ENCODE peak calls at places on chromosomes 4 and X, in four cellular contexts. One of them, this sample, is unnamed.

GRCh38 chrX:21778236-21778635 is 20.3 kb upstream of the SMPX start:
- DNase-seq in psoas muscle: no peak
- DNase-seq in H9: no peak
- DNase-seq in DMS79: no peak
- DNase-seq in this sample: no peak

GRCh38 chr4:11773798-11774197 is 345.1 kb upstream of the HS3ST1 start:
- DNase-seq in psoas muscle: no peak
- DNase-seq in H9: no peak
- DNase-seq in DMS79: no peak
- DNase-seq in this sample: no peak

GRCh38 chr4:31192372-31192771 is 472.2 kb downstream of the PCDH7 start:
- DNase-seq in psoas muscle: no peak
- DNase-seq in H9: no peak
- DNase-seq in DMS79: no peak
- DNase-seq in this sample: no peak

GRCh38 chr4:16603178-16603577 is 295.3 kb downstream of the LDB2 start:
- DNase-seq in psoas muscle: no peak
- DNase-seq in H9: no peak
- DNase-seq in DMS79: no peak
- DNase-seq in this sample: no peak

GRCh38 chr4:85870298-85871083 is 395.5 kb downstream of the ARHGAP24 start:
- DNase-seq in psoas muscle: no peak
- DNase-seq in H9: no peak
- DNase-seq in DMS79: no peak
- DNase-seq in this sample: no peak

GRCh38 chr4:39427477-39428119 is 20.9 kb downstream of the KLB start:
- DNase-seq in psoas muscle: no peak
- DNase-seq in H9: no peak
- DNase-seq in DMS79: no peak
- DNase-seq in this sample: no peak

GRCh38 chrX:274904-275475 is 6.2 kb upstream of the PLCXD1 start:
- DNase-seq in psoas muscle: no peak
- DNase-seq in H9: peak
- DNase-seq in DMS79: no peak
- DNase-seq in this sample: no peak

GRCh38 chr4:2009651-2010233 is 968 bp upstream of the NELFA start:
- DNase-seq in psoas muscle: peak
- DNase-seq in H9: peak
- DNase-seq in DMS79: no peak
- DNase-seq in this sample: peak

GRCh38 chr4:71050809-71051208 is 57.4 kb downstream of the DCK start:
- DNase-seq in psoas muscle: no peak
- DNase-seq in H9: no peak
- DNase-seq in DMS79: no peak
- DNase-seq in this sample: no peak

GRCh38 chrX:104113237-104113965 is 1.1 kb downstream of the ZCCHC18 start:
- DNase-seq in psoas muscle: peak
- DNase-seq in H9: peak
- DNase-seq in DMS79: peak
- DNase-seq in this sample: peak

GRCh38 chr4:55013431-55013955 is 111.9 kb downstream of the KDR start:
- DNase-seq in psoas muscle: no peak
- DNase-seq in H9: no peak
- DNase-seq in DMS79: no peak
- DNase-seq in this sample: no peak